ENCODE peak calls at places on chromosomes 11 and 22, in eight cellular contexts. U is BJ, W is hepatocyte, F is Caco-2, P is HAP-1, I is breast epithelium, H is fibroblast of lung, Z is colonic mucosa. T is an unnamed sample.

GRCh38 chr11:18394928-18395734 is 768 bp downstream of the LDHA start:
- DNase-seq in W (peak; percentile 37), P (peak; percentile 14), Z (peak; percentile 48), U (no peak), F (no peak), I (peak; percentile 23), H (peak; percentile 15), T (peak; percentile 5)

GRCh38 chr11:75678620-75679259 is 9.9 kb upstream of the MAP6 start:
- DNase-seq in Z (no peak), P (no peak), F (no peak), W (no peak), H (no peak), U (no peak), I (no peak), T (no peak)

GRCh38 chr11:126186031-126186698 is 25.3 kb downstream of the RPUSD4 start:
- DNase-seq in P (no peak), U (no peak), I (no peak), F (no peak), W (no peak), H (no peak), Z (no peak), T (no peak)

GRCh38 chr11:72780291-72781062 is 13.4 kb downstream of the STARD10 start:
- DNase-seq in U (no peak), P (no peak), H (no peak), F (peak; percentile 49), I (no peak), W (no peak), Z (no peak), T (no peak)

GRCh38 chr11:125953401-125953935 is 7.6 kb downstream of the VSIG10L2 start:
- DNase-seq in U (no peak), I (no peak), H (no peak), F (no peak), P (no peak), W (no peak), Z (no peak), T (no peak)

GRCh38 chr11:100978442-100978841 is 151.2 kb downstream of the PGR start:
- DNase-seq in P (no peak), H (no peak), W (no peak), F (no peak), I (no peak), U (no peak), Z (no peak), T (no peak)

GRCh38 chr11:17673951-17674350 is 45.4 kb upstream of the MYOD1 start:
- DNase-seq in F (no peak), U (no peak), P (no peak), W (no peak), Z (no peak), I (no peak), H (peak; percentile 53), T (no peak)

GRCh38 chr11:86435711-86436110 is 61.0 kb downstream of the CCDC81 start:
- DNase-seq in W (no peak), I (no peak), F (no peak), U (no peak), H (no peak), P (no peak), Z (no peak), T (no peak)

GRCh38 chr11:72162891-72163492 is 27.5 kb downstream of the FOLR3 start:
- DNase-seq in I (no peak), Z (no peak), H (no peak), W (no peak), P (no peak), F (no peak), U (no peak), T (no peak)

GRCh38 chr11:17538731-17539130 is 5.5 kb downstream of the USH1C start:
- DNase-seq in P (no peak), W (no peak), U (no peak), H (no peak), I (no peak), F (peak; percentile 50), Z (no peak), T (no peak)

GRCh38 chr11:131628739-131629138 is 258.3 kb downstream of the NTM start:
- DNase-seq in P (no peak), W (no peak), Z (no peak), I (no peak), F (no peak), H (no peak), U (no peak), T (no peak)

GRCh38 chr11:133082851-133083488 is 449.3 kb downstream of the OPCML start:
- DNase-seq in H (peak; percentile 45), F (no peak), P (peak; percentile 27), W (peak; percentile 88), Z (peak; percentile 43), U (no peak), I (no peak), T (peak; percentile 4)

GRCh38 chr11:129861702-129862107 is 33.7 kb downstream of the NFRKB start:
- DNase-seq in Z (peak; percentile 61), I (peak; percentile 96), H (peak; percentile 97), U (peak; percentile 96), P (peak; percentile 92), W (peak; percentile 93), F (peak; percentile 99), T (no peak)

GRCh38 chr11:73040046-73040445 is 102.1 kb downstream of the FCHSD2 start:
- DNase-seq in U (no peak), I (no peak), F (no peak), W (no peak), Z (no peak), P (no peak), H (no peak), T (no peak)

GRCh38 chr11:112057170-112057569 is 16.6 kb downstream of the PIH1D2 start:
- DNase-seq in F (no peak), H (no peak), P (no peak), Z (no peak), U (no peak), W (no peak), I (no peak), T (no peak)

GRCh38 chr22:40668611-40669390 is 10.5 kb upstream of the MCHR1 start:
- DNase-seq in Z (no peak), U (peak; percentile 63), H (peak; percentile 90), F (no peak), I (no peak), P (no peak), W (peak; percentile 65), T (no peak)

GRCh38 chr22:46546466-46547178 is 9.2 kb upstream of the CELSR1 start:
- DNase-seq in W (peak; percentile 31), I (no peak), H (peak; percentile 79), U (no peak), Z (no peak), P (no peak), F (peak; percentile 37), T (no peak)

DNA sequence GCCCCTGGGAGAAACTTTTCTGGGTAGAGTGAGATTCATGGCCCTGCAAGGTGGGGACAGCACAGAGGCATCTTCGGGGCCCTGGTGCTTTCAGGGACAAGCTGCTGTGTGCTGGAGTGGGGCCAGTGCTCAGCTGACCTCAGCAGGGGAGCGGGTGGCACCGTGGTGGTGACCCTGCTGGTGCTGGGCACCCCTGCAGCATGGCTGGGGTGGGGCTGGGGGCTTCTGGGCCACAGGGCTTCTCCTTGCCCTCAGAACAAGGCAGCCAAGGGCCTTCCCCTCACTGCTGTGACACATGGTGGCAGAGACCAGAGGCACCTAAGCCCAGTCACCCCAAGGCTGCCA is 24.9 kb upstream of the GNB1L start:
- DNase-seq in F (peak; percentile 26), U (no peak), W (no peak), H (no peak), I (no peak), P (no peak), Z (no peak), T (no peak)
- H3K4me3 ChIP-seq in F (no peak overlapping the region), U (peak overlapping the region; percentile 22), W (no peak overlapping the region), H (no peak overlapping the region), I (no peak overlapping the region), P (no peak overlapping the region), Z (no peak overlapping the region), T (no peak overlapping the region)

GRCh38 chr11:64897381-64898075 is 19.1 kb upstream of the EHD1 start:
- DNase-seq in F (no peak), P (no peak), I (no peak), W (no peak), H (no peak), Z (no peak), U (no peak), T (no peak)

GRCh38 chr11:64898076-64898445 is 18.9 kb downstream of the ATG2A start:
- DNase-seq in W (no peak), U (no peak), P (no peak), Z (no peak), F (no peak), H (no peak), I (no peak), T (no peak)

GRCh38 chr11:64896448-64897022 is 18.1 kb upstream of the EHD1 start:
- DNase-seq in I (no peak), Z (no peak), U (no peak), P (no peak), W (no peak), H (no peak), F (no peak), T (no peak)

GRCh38 chr11:64900263-64900678 is 16.7 kb downstream of the ATG2A start:
- DNase-seq in W (no peak), Z (no peak), I (peak; percentile 68), P (no peak), F (no peak), H (no peak), U (no peak), T (peak; percentile 73)

GRCh38 chr11:64898541-64898940 is 18.5 kb downstream of the ATG2A start:
- DNase-seq in I (no peak), F (no peak), U (no peak), H (no peak), P (no peak), Z (no peak), W (no peak), T (no peak)
- H3K36me3 ChIP-seq in I (peaks cover 7% of the 10 kb centered on the region), F (no peaks in the 10 kb centered on the region), U (peaks cover 32% of the 10 kb centered on the region), H (peaks cover 18% of the 10 kb centered on the region), P (peaks cover 16% of the 10 kb centered on the region), Z (peaks cover 2% of the 10 kb centered on the region), W (no peaks in the 10 kb centered on the region), T (peaks cover 48% of the 10 kb centered on the region)

GRCh38 chr22:42855726-42856125 is 1.3 kb downstream of the ARFGAP3 start:
- DNase-seq in W (no peak), U (no peak), Z (no peak), F (no peak), P (no peak), H (no peak), I (no peak), T (no peak)
- H3K4me3 ChIP-seq in W (peak overlapping the region; percentile 93), U (peak overlapping the region; percentile 94), Z (peak overlapping the region; percentile 86), F (peak overlapping the region; percentile 92), P (peak overlapping the region; percentile 67), H (peak overlapping the region; percentile 92), I (peak overlapping the region; percentile 80), T (peak overlapping the region; percentile 79)

GRCh38 chr11:46766656-46767055 is 47.6 kb downstream of the F2 start:
- DNase-seq in Z (no peak), P (no peak), F (no peak), U (no peak), I (no peak), W (no peak), H (no peak), T (no peak)

DNA sequence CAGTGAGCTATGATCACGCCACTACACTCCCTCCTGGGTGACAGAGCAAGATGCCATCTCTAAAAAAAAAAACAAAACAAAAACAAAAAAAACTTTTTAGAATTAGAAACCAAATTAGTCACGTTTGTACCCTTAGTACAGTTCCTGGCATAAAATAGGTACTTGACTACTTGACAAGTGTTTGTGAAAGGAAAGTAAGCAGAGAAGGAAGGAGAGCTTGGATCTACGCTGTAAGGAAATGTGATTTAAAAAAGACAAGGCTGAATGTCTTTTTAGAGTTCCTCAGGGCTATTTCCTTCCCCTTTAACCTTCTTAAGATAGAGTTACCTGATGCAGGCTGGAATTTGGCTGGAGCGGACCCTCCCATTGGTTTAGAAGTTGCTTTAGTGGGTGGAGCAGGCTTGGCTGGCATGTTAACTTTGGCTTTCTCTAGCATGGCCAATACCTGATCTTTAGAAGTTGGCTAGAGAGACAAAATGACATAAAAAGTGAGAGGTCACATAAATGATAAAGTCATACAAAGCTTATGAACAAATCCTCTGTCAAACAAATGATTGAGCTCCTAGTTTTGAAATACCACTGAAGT is 50.7 kb downstream of the F2 start:
- DNase-seq in I (no peak), U (no peak), H (no peak), F (no peak), W (no peak), Z (no peak), P (no peak), T (no peak)
- H3K36me3 ChIP-seq in I (no peaks in the 10 kb centered on the region), U (peaks cover 5% of the 10 kb centered on the region), H (peaks cover 11% of the 10 kb centered on the region), F (no peaks in the 10 kb centered on the region), W (no peaks in the 10 kb centered on the region), Z (peaks cover 17% of the 10 kb centered on the region), P (peaks cover 72% of the 10 kb centered on the region), T (peaks cover 38% of the 10 kb centered on the region)

T was measured in effector memory CD4-positive, alpha-beta T cell.